ENCODE peak calls at places on chromosomes 16 and 17, in ten cellular contexts. M is fibroblast of villous mesenchyme, Z is kidney epithelial cell, P is MM.1S, E is vagina, N is heart left ventricle, R is BJ, K is thoracic aorta, X is foreskin fibroblast, V is A549. T is an unnamed sample.

GRCh38 chr16:28317040-28317880 is 24.9 kb downstream of the SBK1 start:
- DNase-seq in M (peak), Z (no peak), P (peak), E (no peak), N (peak), R (no peak), K (no peak), X (peak), V (peak), T (peak)

GRCh38 chr16:2156025-2156848 is 655 bp downstream of the TRAF7 start:
- DNase-seq in M (peak), Z (no peak), P (peak), E (no peak), N (no peak), R (no peak), K (no peak), X (peak), V (no peak), T (peak)

GRCh38 chr16:81018496-81018895 is 11.5 kb downstream of the CENPN start:
- DNase-seq in M (no peak), Z (no peak), P (no peak), E (no peak), N (no peak), R (no peak), K (no peak), X (no peak), V (no peak), T (no peak)

GRCh38 chr16:26765087-26765486 is 301.6 kb upstream of the C16orf82 start:
- DNase-seq in M (no peak), Z (no peak), P (no peak), E (no peak), N (no peak), R (no peak), K (no peak), X (no peak), V (peak), T (no peak)

GRCh38 chr16:23924138-23924537 is 88.4 kb downstream of the PRKCB start:
- DNase-seq in M (no peak), Z (no peak), P (no peak), E (no peak), N (no peak), R (no peak), K (no peak), X (no peak), V (no peak), T (no peak)

GRCh38 chr17:76497979-76498885 is 3.0 kb downstream of the RHBDF2 start:
- DNase-seq in M (peak), Z (peak), P (no peak), E (no peak), N (peak), R (no peak), K (peak), X (peak), V (peak), T (peak)

GRCh38 chr16:82801361-82801760 is 174.6 kb downstream of the CDH13 start:
- DNase-seq in M (peak), Z (peak), P (no peak), E (no peak), N (no peak), R (no peak), K (no peak), X (peak), V (no peak), T (no peak)

GRCh38 chr17:16381496-16381820 is 567 bp downstream of the UBB start:
- DNase-seq in M (peak), Z (no peak), P (no peak), E (no peak), N (no peak), R (no peak), K (no peak), X (peak), V (no peak), T (peak)

GRCh38 chr16:50478773-50479149 is 69.4 kb upstream of the NKD1 start:
- DNase-seq in M (no peak), Z (no peak), P (no peak), E (no peak), N (no peak), R (no peak), K (no peak), X (no peak), V (no peak), T (no peak)

GRCh38 chr17:39208136-39208535 is 8.1 kb downstream of the RPL19 start:
- DNase-seq in M (no peak), Z (no peak), P (no peak), E (no peak), N (no peak), R (no peak), K (no peak), X (no peak), V (no peak), T (no peak)

GRCh38 chr16:77660311-77660710 is 62.0 kb upstream of the NUDT7 start:
- DNase-seq in M (peak), Z (peak), P (no peak), E (no peak), N (no peak), R (no peak), K (no peak), X (peak), V (peak), T (peak)

GRCh38 chr17:54924405-54924804 is 23.8 kb downstream of the TOM1L1 start:
- DNase-seq in M (no peak), Z (no peak), P (no peak), E (no peak), N (no peak), R (no peak), K (no peak), X (no peak), V (no peak), T (no peak)

GRCh38 chr17:283911-284675 is 68.5 kb downstream of the RPH3AL start:
- DNase-seq in M (no peak), Z (no peak), P (no peak), E (no peak), N (peak), R (no peak), K (no peak), X (no peak), V (no peak), T (no peak)

GRCh38 chr16:17470871-17471744 is at the start of gene XYLT1:
- DNase-seq in M (peak), Z (peak), P (peak), E (no peak), N (peak), R (peak), K (peak), X (peak), V (no peak), T (peak)

DNA sequence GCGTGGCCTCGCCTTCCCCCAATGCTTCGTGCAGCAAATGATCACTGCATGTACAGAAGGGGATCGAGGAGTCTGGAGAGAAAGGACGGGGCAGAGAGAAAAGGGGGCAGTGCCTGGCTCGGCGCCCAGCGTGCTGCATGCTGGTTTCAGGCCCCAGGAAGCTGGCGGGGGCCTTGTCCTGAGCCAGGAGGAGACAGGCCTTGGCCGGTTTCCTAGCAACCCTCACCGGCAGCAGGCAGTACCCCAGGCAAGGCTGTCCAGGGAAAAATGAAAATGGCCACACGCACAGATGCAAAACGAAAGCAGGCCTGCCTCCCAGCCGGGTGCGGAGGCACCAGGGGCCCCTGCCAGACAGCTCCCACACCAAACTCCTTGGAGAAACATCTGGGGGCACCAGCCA is 126.3 kb downstream of the ZFHX3 start:
- DNase-seq in M (peak), Z (no peak), P (no peak), E (no peak), N (no peak), R (no peak), K (no peak), X (peak), V (no peak), T (peak)
- H3K4me3 ChIP-seq in M (peak), Z (no peak), P (no peak), E (peak), N (no peak), R (no peak), K (peak), X (no peak), V (no peak), T (peak)

GRCh38 chr17:78852709-78853111 is 12.1 kb upstream of the USP36 start:
- DNase-seq in M (peak), Z (no peak), P (no peak), E (no peak), N (no peak), R (no peak), K (no peak), X (no peak), V (peak), T (peak)
- TF ChIP-seq CTCF in M (peak), Z (no peak), P (no peak), E (no peak), N (no peak), R (no peak), K (no peak), X (no peak), V (no peak), T (no peak)

DNA sequence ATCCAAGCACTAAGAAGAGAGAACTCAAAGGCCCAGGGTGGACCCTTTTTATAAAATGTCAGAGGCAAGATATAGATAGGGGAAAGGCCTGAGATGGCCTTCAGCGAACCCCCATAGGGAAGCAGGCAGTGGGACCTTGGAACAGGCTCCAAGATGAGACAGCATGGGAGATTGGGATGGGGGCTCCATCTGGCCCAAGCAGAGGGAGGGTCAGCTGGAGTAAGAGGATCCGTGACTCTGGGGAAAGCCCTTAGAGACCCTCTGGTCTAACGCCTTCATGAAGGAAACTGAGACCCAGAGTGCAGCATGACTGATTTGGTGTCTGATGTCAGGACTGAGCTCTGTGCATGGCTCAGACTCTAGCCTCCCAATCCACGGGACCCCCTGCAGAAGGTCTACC is 30.8 kb downstream of the C17orf100 start:
- DNase-seq in M (no peak), Z (no peak), P (no peak), E (no peak), N (no peak), R (no peak), K (no peak), X (no peak), V (no peak), T (no peak)
- H3K4me3 ChIP-seq in M (no peak), Z (no peak), P (no peak), E (no peak), N (no peak), R (no peak), K (no peak), X (no peak), V (no peak), T (no peak)

DNA sequence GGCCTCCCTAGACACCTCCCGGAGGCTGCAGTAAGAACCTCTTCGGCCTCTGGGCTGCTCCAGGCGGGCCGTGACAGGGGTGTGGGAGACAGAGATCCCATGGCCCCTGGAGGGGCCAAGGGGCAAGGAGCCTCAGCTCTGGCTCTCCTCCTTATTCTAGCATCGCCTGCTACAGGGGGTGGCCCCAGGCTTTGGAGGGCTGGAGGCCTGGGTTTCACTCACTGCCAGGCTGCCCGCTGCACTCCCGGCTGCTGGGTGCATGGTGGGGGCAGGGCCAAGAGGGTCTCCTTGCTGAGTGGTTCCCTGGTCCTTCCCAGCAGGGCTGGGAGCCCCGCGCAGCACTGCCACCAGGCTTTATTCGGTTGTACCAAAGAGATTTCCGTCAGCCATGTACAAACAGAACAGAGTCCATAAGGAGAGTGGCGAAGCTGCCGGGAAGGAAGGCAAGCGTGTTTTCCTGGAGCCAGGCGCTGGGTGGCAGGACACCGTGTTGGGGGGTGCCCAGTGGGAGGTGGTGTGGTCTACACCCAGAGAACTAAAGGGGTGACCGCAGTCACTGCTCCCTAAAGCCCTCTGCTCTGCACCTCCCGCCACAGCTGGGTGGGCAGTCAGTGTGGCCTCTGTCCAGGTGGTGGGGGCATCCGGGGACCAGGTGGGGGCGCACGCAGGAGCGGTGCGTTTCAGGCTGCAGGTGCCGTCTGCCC is 2.0 kb downstream of the NPB start:
- DNase-seq in M (no peak), Z (no peak), P (no peak), E (no peak), N (no peak), R (no peak), K (no peak), X (no peak), V (no peak), T (no peak)
- TF ChIP-seq CTCF in M (no peak), Z (no peak), P (no peak), E (no peak), N (no peak), R (no peak), K (no peak), X (no peak), V (no peak), T (no peak)

GRCh38 chr17:60169921-60170817 is 20.4 kb downstream of the CA4 start:
- DNase-seq in M (peak), Z (no peak), P (no peak), E (no peak), N (peak), R (no peak), K (no peak), X (peak), V (no peak), T (peak)

GRCh38 chr17:60171753-60172079 is 21.9 kb downstream of the CA4 start:
- DNase-seq in M (no peak), Z (no peak), P (no peak), E (no peak), N (no peak), R (no peak), K (no peak), X (no peak), V (no peak), T (no peak)

GRCh38 chr17:60170835-60171752 is 21.3 kb downstream of the CA4 start:
- DNase-seq in M (no peak), Z (no peak), P (no peak), E (no peak), N (no peak), R (no peak), K (no peak), X (peak), V (no peak), T (no peak)

GRCh38 chr17:60174035-60174434 is 24.3 kb downstream of the CA4 start:
- DNase-seq in M (no peak), Z (no peak), P (no peak), E (no peak), N (no peak), R (no peak), K (no peak), X (no peak), V (no peak), T (no peak)

GRCh38 chr17:60173304-60173807 is 23.6 kb downstream of the CA4 start:
- DNase-seq in M (peak), Z (no peak), P (no peak), E (no peak), N (no peak), R (peak), K (no peak), X (peak), V (no peak), T (no peak)
- H3K4me3 ChIP-seq in M (no peak), Z (no peak), P (no peak), E (no peak), N (no peak), R (no peak), K (no peak), X (no peak), V (no peak), T (no peak)

DNA sequence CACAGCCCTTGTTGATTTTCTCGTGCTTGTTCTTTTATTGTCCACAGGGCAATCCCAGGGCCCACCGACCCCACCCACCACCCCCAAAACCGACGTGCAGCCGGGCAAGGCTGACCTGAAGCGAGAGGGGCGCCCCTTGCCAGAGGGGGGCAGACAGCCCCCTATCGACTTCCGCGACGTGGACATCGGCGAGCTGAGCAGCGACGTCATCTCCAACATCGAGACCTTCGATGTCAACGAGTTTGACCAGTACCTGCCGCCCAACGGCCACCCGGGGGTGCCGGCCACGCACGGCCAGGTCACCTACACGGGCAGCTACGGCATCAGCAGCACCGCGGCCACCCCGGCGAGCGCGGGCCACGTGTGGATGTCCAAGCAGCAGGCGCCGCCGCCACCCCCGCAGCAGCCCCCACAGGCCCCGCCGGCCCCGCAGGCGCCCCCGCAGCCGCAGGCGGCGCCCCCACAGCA is 2.7 kb downstream of the SOX9 start:
- DNase-seq in M (no peak), Z (no peak), P (no peak), E (no peak), N (no peak), R (no peak), K (no peak), X (no peak), V (no peak), T (no peak)
- TF ChIP-seq CTCF in M (no peak), Z (no peak), P (no peak), E (no peak), N (no peak), R (no peak), K (no peak), X (no peak), V (no peak), T (no peak)

DNA sequence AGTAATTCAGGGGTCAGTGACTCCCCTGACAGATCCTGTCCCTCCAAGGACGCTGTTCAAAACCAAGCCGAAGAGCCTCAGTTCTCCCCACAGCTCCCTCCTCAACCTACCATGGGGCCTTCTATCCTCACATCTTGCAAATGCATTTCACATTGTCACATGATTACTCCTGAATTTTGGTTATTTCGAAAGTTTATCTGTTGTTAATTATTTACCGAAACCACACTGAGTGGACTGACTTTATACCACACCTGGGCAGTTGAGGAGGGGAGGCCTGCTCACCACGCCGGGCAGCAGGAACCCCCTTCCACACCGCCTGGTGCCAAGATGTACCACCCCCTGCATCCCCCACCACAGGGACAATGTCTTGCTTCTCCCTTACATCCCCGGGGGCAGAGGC is 4.7 kb downstream of the TIMP2 start:
- DNase-seq in M (no peak), Z (no peak), P (no peak), E (no peak), N (no peak), R (no peak), K (no peak), X (no peak), V (no peak), T (no peak)
- H3K4me3 ChIP-seq in M (no peak), Z (no peak), P (no peak), E (peak), N (no peak), R (no peak), K (no peak), X (peak), V (no peak), T (no peak)

GRCh38 chr17:17730250-17730935 is 49.1 kb downstream of the RAI1 start:
- DNase-seq in M (no peak), Z (no peak), P (no peak), E (no peak), N (no peak), R (no peak), K (no peak), X (peak), V (no peak), T (no peak)

GRCh38 chr17:17732444-17732843 is 51.2 kb downstream of the RAI1 start:
- DNase-seq in M (no peak), Z (no peak), P (no peak), E (no peak), N (no peak), R (no peak), K (no peak), X (no peak), V (no peak), T (no peak)

GRCh38 chr17:17736205-17737183 is 55.2 kb downstream of the RAI1 start:
- DNase-seq in M (no peak), Z (no peak), P (no peak), E (no peak), N (no peak), R (no peak), K (no peak), X (peak), V (no peak), T (peak)

GRCh38 chr17:17729620-17730249 is 48.5 kb downstream of the RAI1 start:
- DNase-seq in M (no peak), Z (no peak), P (peak), E (no peak), N (no peak), R (no peak), K (no peak), X (no peak), V (peak), T (no peak)

DNA sequence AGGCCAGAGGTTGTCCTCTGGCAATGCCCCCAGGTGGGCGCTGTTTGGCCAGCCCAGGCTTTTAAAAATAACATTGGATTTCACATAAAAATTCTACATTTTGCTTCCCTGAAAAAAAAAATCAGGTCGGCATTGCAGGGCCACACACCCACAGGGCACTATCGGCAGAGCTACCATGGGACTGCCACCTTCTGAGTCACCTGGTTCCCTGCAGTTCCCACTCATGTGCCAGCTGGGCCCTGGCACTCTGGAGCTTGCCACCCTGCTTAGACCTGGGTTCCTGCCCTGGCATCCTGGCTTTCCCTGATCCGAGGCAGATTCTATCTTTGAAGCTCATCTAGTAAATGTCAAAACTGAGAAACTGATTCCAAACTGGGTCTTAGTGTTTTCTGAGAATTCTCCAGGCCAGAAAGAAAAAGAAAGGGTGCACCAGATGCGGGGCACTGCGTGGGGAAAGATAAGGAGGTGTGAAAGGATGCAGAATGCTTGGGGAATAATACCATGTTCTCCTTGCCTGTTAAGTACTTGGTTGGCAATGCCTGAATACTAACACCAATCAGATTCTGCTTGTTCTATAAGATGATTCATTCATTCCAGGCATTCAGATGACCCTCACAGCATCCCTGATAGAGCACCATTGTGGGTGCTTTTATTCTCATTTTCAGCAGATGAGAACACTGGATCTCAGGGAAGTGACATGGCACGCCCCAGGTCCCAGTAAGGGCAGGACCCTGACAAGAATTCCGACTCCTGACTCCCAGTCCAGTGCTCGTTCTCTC is 51.8 kb downstream of the RAI1 start:
- DNase-seq in M (no peak), Z (no peak), P (no peak), E (no peak), N (no peak), R (no peak), K (no peak), X (peak), V (peak), T (peak)
- TF ChIP-seq CTCF in M (no peak), Z (no peak), P (no peak), E (no peak), N (no peak), R (no peak), K (no peak), X (no peak), V (no peak), T (no peak)

T was measured in fibroblast of pulmonary artery.